ENCODE peak calls at places on chromosomes 6 and 20, in six cellular contexts. One of them, this sample, is unnamed.

GRCh38 chr20:4740774-4741431 is 19.2 kb downstream of the PRND start:
- DNase-seq in dorsolateral prefrontal cortex: no peak
- DNase-seq in body of pancreas: peak
- DNase-seq in RWPE2: no peak
- DNase-seq in esophagus muscularis mucosa: no peak
- DNase-seq in Peyer's patch: peak
- DNase-seq in this sample: peak

GRCh38 chr20:45679650-45680049 is 9.6 kb upstream of the WFDC11 start:
- DNase-seq in dorsolateral prefrontal cortex: no peak
- DNase-seq in body of pancreas: no peak
- DNase-seq in RWPE2: no peak
- DNase-seq in esophagus muscularis mucosa: no peak
- DNase-seq in Peyer's patch: no peak
- DNase-seq in this sample: no peak

GRCh38 chr6:151690768-151691562 is 116.5 kb upstream of the ESR1 start:
- DNase-seq in dorsolateral prefrontal cortex: no peak
- DNase-seq in body of pancreas: no peak
- DNase-seq in RWPE2: no peak
- DNase-seq in esophagus muscularis mucosa: no peak
- DNase-seq in Peyer's patch: no peak
- DNase-seq in this sample: no peak

GRCh38 chr20:46250772-46251171 is 57.5 kb downstream of the CDH22 start:
- DNase-seq in dorsolateral prefrontal cortex: no peak
- DNase-seq in body of pancreas: no peak
- DNase-seq in RWPE2: no peak
- DNase-seq in esophagus muscularis mucosa: no peak
- DNase-seq in Peyer's patch: no peak
- DNase-seq in this sample: no peak

GRCh38 chr6:408599-409102 is 17.1 kb downstream of the IRF4 start:
- DNase-seq in dorsolateral prefrontal cortex: no peak
- DNase-seq in body of pancreas: peak
- DNase-seq in RWPE2: no peak
- DNase-seq in esophagus muscularis mucosa: no peak
- DNase-seq in Peyer's patch: no peak
- DNase-seq in this sample: peak

GRCh38 chr6:154649723-154650122 is 83.5 kb upstream of the SCAF8 start:
- DNase-seq in dorsolateral prefrontal cortex: no peak
- DNase-seq in body of pancreas: no peak
- DNase-seq in RWPE2: no peak
- DNase-seq in esophagus muscularis mucosa: no peak
- DNase-seq in Peyer's patch: no peak
- DNase-seq in this sample: no peak

GRCh38 chr6:43865947-43866346 is 95.9 kb downstream of the VEGFA start:
- DNase-seq in dorsolateral prefrontal cortex: no peak
- DNase-seq in body of pancreas: no peak
- DNase-seq in RWPE2: no peak
- DNase-seq in esophagus muscularis mucosa: no peak
- DNase-seq in Peyer's patch: no peak
- DNase-seq in this sample: peak

GRCh38 chr20:51542894-51543788 is 622 bp upstream of the NFATC2 start:
- DNase-seq in dorsolateral prefrontal cortex: no peak
- DNase-seq in body of pancreas: peak
- DNase-seq in RWPE2: no peak
- DNase-seq in esophagus muscularis mucosa: no peak
- DNase-seq in Peyer's patch: no peak
- DNase-seq in this sample: no peak

GRCh38 chr6:38831865-38832264 is 116.8 kb downstream of the DNAH8 start:
- DNase-seq in dorsolateral prefrontal cortex: no peak
- DNase-seq in body of pancreas: peak
- DNase-seq in RWPE2: no peak
- DNase-seq in esophagus muscularis mucosa: no peak
- DNase-seq in Peyer's patch: no peak
- DNase-seq in this sample: no peak

GRCh38 chr6:118963003-118963402 is 28.0 kb upstream of the MCM9 start:
- DNase-seq in dorsolateral prefrontal cortex: no peak
- DNase-seq in body of pancreas: no peak
- DNase-seq in RWPE2: no peak
- DNase-seq in esophagus muscularis mucosa: no peak
- DNase-seq in Peyer's patch: no peak
- DNase-seq in this sample: no peak

GRCh38 chr6:117613920-117614535 is 11.7 kb upstream of the GOPC start:
- DNase-seq in dorsolateral prefrontal cortex: no peak
- DNase-seq in body of pancreas: no peak
- DNase-seq in RWPE2: no peak
- DNase-seq in esophagus muscularis mucosa: no peak
- DNase-seq in Peyer's patch: no peak
- DNase-seq in this sample: no peak

DNA sequence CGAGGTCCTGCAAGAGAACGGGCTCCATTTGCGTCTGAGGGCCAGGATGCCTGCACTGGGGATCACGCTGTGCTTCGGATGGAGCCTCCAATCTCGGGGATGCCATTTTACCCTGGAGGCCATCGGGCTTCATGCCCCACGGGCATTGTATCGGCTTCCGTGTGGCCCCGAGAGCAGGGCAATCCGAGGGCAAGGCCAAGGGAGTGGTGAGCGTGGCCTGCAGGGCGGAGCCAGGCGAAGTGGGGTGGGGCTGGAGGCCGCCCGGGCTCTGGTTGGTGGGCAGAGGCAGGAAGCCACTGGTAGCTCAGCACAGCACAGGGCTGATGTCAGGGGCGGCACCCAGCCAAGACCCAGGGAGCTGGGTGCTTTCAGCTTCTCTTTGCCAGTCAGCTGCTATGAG is 57.5 kb upstream of the BHLHE23 start:
- DNase-seq in dorsolateral prefrontal cortex: no peak
- DNase-seq in body of pancreas: no peak
- DNase-seq in RWPE2: peak
- DNase-seq in esophagus muscularis mucosa: no peak
- DNase-seq in Peyer's patch: peak
- DNase-seq in this sample: peak
- TF ChIP-seq CTCF in dorsolateral prefrontal cortex: no peak
- TF ChIP-seq CTCF in body of pancreas: no peak
- TF ChIP-seq CTCF in RWPE2: no peak
- TF ChIP-seq CTCF in esophagus muscularis mucosa: no peak
- TF ChIP-seq CTCF in Peyer's patch: no peak
- TF ChIP-seq CTCF in this sample: no peak

DNA sequence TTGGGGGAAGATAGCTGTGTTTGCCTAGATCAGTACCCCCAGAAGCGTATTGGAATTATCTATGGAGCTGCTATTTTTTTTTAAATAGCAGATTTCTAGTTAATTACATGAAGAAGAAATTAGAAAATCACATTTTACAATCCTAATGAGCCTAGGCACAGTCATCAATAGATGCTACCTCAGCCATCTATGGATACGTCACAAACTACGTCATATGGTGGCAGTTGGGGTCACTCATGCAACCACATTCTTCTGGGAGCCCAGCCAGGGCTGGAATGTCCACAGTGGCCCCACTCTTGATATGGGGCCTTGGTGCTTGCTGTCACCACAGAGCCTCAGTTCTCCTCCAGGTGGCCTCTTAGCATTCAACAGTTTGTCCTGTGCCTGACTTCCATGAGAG is 63.0 kb downstream of the SNRNP48 start:
- DNase-seq in dorsolateral prefrontal cortex: no peak
- DNase-seq in body of pancreas: no peak
- DNase-seq in RWPE2: no peak
- DNase-seq in esophagus muscularis mucosa: no peak
- DNase-seq in Peyer's patch: no peak
- DNase-seq in this sample: no peak
- TF ChIP-seq CTCF in dorsolateral prefrontal cortex: no peak
- TF ChIP-seq CTCF in body of pancreas: no peak
- TF ChIP-seq CTCF in RWPE2: no peak
- TF ChIP-seq CTCF in esophagus muscularis mucosa: no peak
- TF ChIP-seq CTCF in Peyer's patch: no peak
- TF ChIP-seq CTCF in this sample: no peak

GRCh38 chr6:79570802-79571367 is 33.7 kb upstream of the LCA5 start:
- DNase-seq in dorsolateral prefrontal cortex: no peak
- DNase-seq in body of pancreas: no peak
- DNase-seq in RWPE2: no peak
- DNase-seq in esophagus muscularis mucosa: no peak
- DNase-seq in Peyer's patch: no peak
- DNase-seq in this sample: no peak

GRCh38 chr6:79574636-79575035 is 37.4 kb upstream of the LCA5 start:
- DNase-seq in dorsolateral prefrontal cortex: no peak
- DNase-seq in body of pancreas: no peak
- DNase-seq in RWPE2: no peak
- DNase-seq in esophagus muscularis mucosa: no peak
- DNase-seq in Peyer's patch: no peak
- DNase-seq in this sample: no peak

GRCh38 chr6:79570129-79570801 is 33.0 kb upstream of the LCA5 start:
- DNase-seq in dorsolateral prefrontal cortex: no peak
- DNase-seq in body of pancreas: peak
- DNase-seq in RWPE2: no peak
- DNase-seq in esophagus muscularis mucosa: no peak
- DNase-seq in Peyer's patch: peak
- DNase-seq in this sample: no peak
- TF ChIP-seq CTCF in dorsolateral prefrontal cortex: no peak
- TF ChIP-seq CTCF in body of pancreas: peak
- TF ChIP-seq CTCF in RWPE2: no peak
- TF ChIP-seq CTCF in esophagus muscularis mucosa: no peak
- TF ChIP-seq CTCF in Peyer's patch: peak
- TF ChIP-seq CTCF in this sample: no peak

DNA sequence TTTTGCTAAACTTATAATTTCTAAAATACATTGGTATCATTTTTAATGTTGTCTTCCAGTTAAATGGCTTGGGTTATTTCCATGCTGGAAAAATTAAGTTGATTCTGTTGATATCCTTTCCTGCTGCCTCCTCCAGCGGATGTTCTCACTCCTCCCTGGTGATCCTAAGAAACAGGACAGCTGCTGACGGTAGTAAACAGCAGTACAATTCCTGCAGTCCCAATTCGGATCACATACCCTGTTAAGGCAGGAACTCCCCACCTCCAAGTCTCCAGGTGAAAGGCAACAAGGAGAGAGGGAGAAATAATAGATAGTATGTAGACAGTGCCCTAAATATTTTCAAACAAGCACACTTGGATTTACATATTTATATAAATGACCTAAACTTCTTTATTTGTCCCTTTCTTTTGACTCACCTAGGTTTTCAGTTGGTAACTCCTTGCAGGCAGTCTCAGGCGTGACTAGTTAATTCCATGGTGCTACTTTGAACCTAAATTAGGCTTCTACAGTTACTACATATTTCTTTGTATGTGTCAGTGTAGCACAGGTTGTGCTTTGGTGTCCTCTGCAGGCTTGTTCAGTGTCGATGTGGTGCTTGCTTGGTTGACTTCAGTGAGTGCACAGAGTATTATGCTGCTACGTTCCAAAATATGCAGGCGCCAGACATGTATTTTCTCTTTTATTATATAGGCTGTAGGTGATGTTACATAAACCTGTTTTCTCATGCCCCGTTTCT is 126.0 kb downstream of the ADGRB3 start:
- DNase-seq in dorsolateral prefrontal cortex: no peak
- DNase-seq in body of pancreas: no peak
- DNase-seq in RWPE2: no peak
- DNase-seq in esophagus muscularis mucosa: no peak
- DNase-seq in Peyer's patch: no peak
- DNase-seq in this sample: no peak
- TF ChIP-seq CTCF in dorsolateral prefrontal cortex: peak
- TF ChIP-seq CTCF in body of pancreas: no peak
- TF ChIP-seq CTCF in RWPE2: no peak
- TF ChIP-seq CTCF in esophagus muscularis mucosa: no peak
- TF ChIP-seq CTCF in Peyer's patch: no peak
- TF ChIP-seq CTCF in this sample: no peak

GRCh38 chr20:2756056-2756611 is 44.3 kb downstream of the CPXM1 start:
- DNase-seq in dorsolateral prefrontal cortex: no peak
- DNase-seq in body of pancreas: peak
- DNase-seq in RWPE2: no peak
- DNase-seq in esophagus muscularis mucosa: no peak
- DNase-seq in Peyer's patch: peak
- DNase-seq in this sample: peak

GRCh38 chr20:2754426-2754825 is 46.0 kb downstream of the CPXM1 start:
- DNase-seq in dorsolateral prefrontal cortex: no peak
- DNase-seq in body of pancreas: no peak
- DNase-seq in RWPE2: no peak
- DNase-seq in esophagus muscularis mucosa: no peak
- DNase-seq in Peyer's patch: no peak
- DNase-seq in this sample: no peak

GRCh38 chr20:2757001-2757400 is 43.4 kb downstream of the CPXM1 start:
- DNase-seq in dorsolateral prefrontal cortex: no peak
- DNase-seq in body of pancreas: no peak
- DNase-seq in RWPE2: no peak
- DNase-seq in esophagus muscularis mucosa: no peak
- DNase-seq in Peyer's patch: peak
- DNase-seq in this sample: no peak

GRCh38 chr20:2753456-2754040 is 46.9 kb downstream of the CPXM1 start:
- DNase-seq in dorsolateral prefrontal cortex: no peak
- DNase-seq in body of pancreas: no peak
- DNase-seq in RWPE2: no peak
- DNase-seq in esophagus muscularis mucosa: no peak
- DNase-seq in Peyer's patch: peak
- DNase-seq in this sample: no peak

GRCh38 chr20:2755451-2756055 is 44.9 kb downstream of the CPXM1 start:
- DNase-seq in dorsolateral prefrontal cortex: no peak
- DNase-seq in body of pancreas: no peak
- DNase-seq in RWPE2: no peak
- DNase-seq in esophagus muscularis mucosa: no peak
- DNase-seq in Peyer's patch: peak
- DNase-seq in this sample: no peak
- TF ChIP-seq CTCF in dorsolateral prefrontal cortex: no peak
- TF ChIP-seq CTCF in body of pancreas: no peak
- TF ChIP-seq CTCF in RWPE2: no peak
- TF ChIP-seq CTCF in esophagus muscularis mucosa: no peak
- TF ChIP-seq CTCF in Peyer's patch: no peak
- TF ChIP-seq CTCF in this sample: no peak

GRCh38 chr6:73036689-73037088 is 188.6 kb downstream of the KHDC1L start:
- DNase-seq in dorsolateral prefrontal cortex: no peak
- DNase-seq in body of pancreas: no peak
- DNase-seq in RWPE2: no peak
- DNase-seq in esophagus muscularis mucosa: no peak
- DNase-seq in Peyer's patch: no peak
- DNase-seq in this sample: no peak

GRCh38 chr6:73043446-73043845 is 181.8 kb downstream of the KHDC1L start:
- DNase-seq in dorsolateral prefrontal cortex: no peak
- DNase-seq in body of pancreas: no peak
- DNase-seq in RWPE2: no peak
- DNase-seq in esophagus muscularis mucosa: no peak
- DNase-seq in Peyer's patch: no peak
- DNase-seq in this sample: no peak

GRCh38 chr6:73042892-73043291 is 182.4 kb downstream of the KHDC1L start:
- DNase-seq in dorsolateral prefrontal cortex: no peak
- DNase-seq in body of pancreas: no peak
- DNase-seq in RWPE2: no peak
- DNase-seq in esophagus muscularis mucosa: no peak
- DNase-seq in Peyer's patch: no peak
- DNase-seq in this sample: no peak

GRCh38 chr6:73045609-73046008 is 179.7 kb downstream of the KHDC1L start:
- DNase-seq in dorsolateral prefrontal cortex: no peak
- DNase-seq in body of pancreas: no peak
- DNase-seq in RWPE2: no peak
- DNase-seq in esophagus muscularis mucosa: no peak
- DNase-seq in Peyer's patch: no peak
- DNase-seq in this sample: no peak

GRCh38 chr6:73041051-73041450 is 184.2 kb downstream of the KHDC1L start:
- DNase-seq in dorsolateral prefrontal cortex: no peak
- DNase-seq in body of pancreas: no peak
- DNase-seq in RWPE2: no peak
- DNase-seq in esophagus muscularis mucosa: no peak
- DNase-seq in Peyer's patch: no peak
- DNase-seq in this sample: no peak
- TF ChIP-seq CTCF in dorsolateral prefrontal cortex: no peak
- TF ChIP-seq CTCF in body of pancreas: no peak
- TF ChIP-seq CTCF in RWPE2: no peak
- TF ChIP-seq CTCF in esophagus muscularis mucosa: no peak
- TF ChIP-seq CTCF in Peyer's patch: no peak
- TF ChIP-seq CTCF in this sample: no peak

GRCh38 chr20:61886721-61887658 is 178.7 kb downstream of the TAF4 start:
- DNase-seq in dorsolateral prefrontal cortex: no peak
- DNase-seq in body of pancreas: peak
- DNase-seq in RWPE2: no peak
- DNase-seq in esophagus muscularis mucosa: no peak
- DNase-seq in Peyer's patch: peak
- DNase-seq in this sample: peak
- TF ChIP-seq CTCF in dorsolateral prefrontal cortex: peak
- TF ChIP-seq CTCF in body of pancreas: peak
- TF ChIP-seq CTCF in RWPE2: peak
- TF ChIP-seq CTCF in esophagus muscularis mucosa: peak
- TF ChIP-seq CTCF in Peyer's patch: peak
- TF ChIP-seq CTCF in this sample: peak

This sample was measured in nephron progenitor cell.